ENCODE peak calls at places on chromosomes 6 and 20, in six cellular contexts. One of them, this sample, is unnamed.

GRCh38 chr6:89045585-89045984 is 35.0 kb upstream of the PNRC1 start:
- DNase-seq in stimulated activated naive CD8-positive, alpha-beta T cell treated with anti-CD3 and anti-CD28 coated beads, Interleukin-15, Interleukin-2, amounts not matched to agents 100 U/mL and 50 U/mL, for 24 hours: no peak
- DNase-seq in hepatic stellate cell: no peak
- DNase-seq in midbrain: no peak
- DNase-seq in neural progenitor cell: no peak
- DNase-seq in RCC 7860: no peak
- DNase-seq in this sample: no peak

GRCh38 chr20:44342240-44342639 is 5.4 kb downstream of the R3HDML start:
- DNase-seq in hepatic stellate cell: peak
- DNase-seq in neural progenitor cell: no peak
- DNase-seq in RCC 7860: no peak
- DNase-seq in stimulated activated naive CD8-positive, alpha-beta T cell treated with anti-CD3 and anti-CD28 coated beads, Interleukin-15, Interleukin-2, amounts not matched to agents 100 U/mL and 50 U/mL, for 24 hours: no peak
- DNase-seq in midbrain: no peak
- DNase-seq in this sample: no peak

GRCh38 chr6:16948376-16948775 is 153.5 kb upstream of the STMND1 start:
- DNase-seq in stimulated activated naive CD8-positive, alpha-beta T cell treated with anti-CD3 and anti-CD28 coated beads, Interleukin-15, Interleukin-2, amounts not matched to agents 100 U/mL and 50 U/mL, for 24 hours: no peak
- DNase-seq in neural progenitor cell: no peak
- DNase-seq in hepatic stellate cell: no peak
- DNase-seq in midbrain: no peak
- DNase-seq in RCC 7860: no peak
- DNase-seq in this sample: no peak

GRCh38 chr6:1771324-1771723 is 161.6 kb downstream of the FOXC1 start:
- DNase-seq in RCC 7860: peak
- DNase-seq in hepatic stellate cell: no peak
- DNase-seq in stimulated activated naive CD8-positive, alpha-beta T cell treated with anti-CD3 and anti-CD28 coated beads, Interleukin-15, Interleukin-2, amounts not matched to agents 100 U/mL and 50 U/mL, for 24 hours: peak
- DNase-seq in neural progenitor cell: no peak
- DNase-seq in midbrain: no peak
- DNase-seq in this sample: no peak

GRCh38 chr6:113858067-113858604 is 991 bp downstream of the MARCKS start:
- DNase-seq in stimulated activated naive CD8-positive, alpha-beta T cell treated with anti-CD3 and anti-CD28 coated beads, Interleukin-15, Interleukin-2, amounts not matched to agents 100 U/mL and 50 U/mL, for 24 hours: peak
- DNase-seq in neural progenitor cell: peak
- DNase-seq in RCC 7860: peak
- DNase-seq in hepatic stellate cell: peak
- DNase-seq in midbrain: peak
- DNase-seq in this sample: peak

GRCh38 chr20:8932192-8933150 is 136.4 kb upstream of the PLCB4 start:
- DNase-seq in midbrain: no peak
- DNase-seq in stimulated activated naive CD8-positive, alpha-beta T cell treated with anti-CD3 and anti-CD28 coated beads, Interleukin-15, Interleukin-2, amounts not matched to agents 100 U/mL and 50 U/mL, for 24 hours: no peak
- DNase-seq in neural progenitor cell: no peak
- DNase-seq in RCC 7860: peak
- DNase-seq in hepatic stellate cell: peak
- DNase-seq in this sample: no peak

GRCh38 chr6:36141091-36141490 is 10.8 kb downstream of the MAPK13 start:
- DNase-seq in stimulated activated naive CD8-positive, alpha-beta T cell treated with anti-CD3 and anti-CD28 coated beads, Interleukin-15, Interleukin-2, amounts not matched to agents 100 U/mL and 50 U/mL, for 24 hours: no peak
- DNase-seq in neural progenitor cell: no peak
- DNase-seq in midbrain: no peak
- DNase-seq in hepatic stellate cell: no peak
- DNase-seq in RCC 7860: no peak
- DNase-seq in this sample: no peak

GRCh38 chr6:133101790-133102189 is 139.4 kb upstream of the EYA4 start:
- DNase-seq in stimulated activated naive CD8-positive, alpha-beta T cell treated with anti-CD3 and anti-CD28 coated beads, Interleukin-15, Interleukin-2, amounts not matched to agents 100 U/mL and 50 U/mL, for 24 hours: no peak
- DNase-seq in hepatic stellate cell: no peak
- DNase-seq in neural progenitor cell: no peak
- DNase-seq in RCC 7860: no peak
- DNase-seq in midbrain: no peak
- DNase-seq in this sample: no peak

GRCh38 chr6:24864345-24864744 is 65.6 kb upstream of the ARMH2 start:
- DNase-seq in hepatic stellate cell: no peak
- DNase-seq in midbrain: no peak
- DNase-seq in stimulated activated naive CD8-positive, alpha-beta T cell treated with anti-CD3 and anti-CD28 coated beads, Interleukin-15, Interleukin-2, amounts not matched to agents 100 U/mL and 50 U/mL, for 24 hours: no peak
- DNase-seq in RCC 7860: no peak
- DNase-seq in neural progenitor cell: no peak
- DNase-seq in this sample: peak

This sample was measured in NCI-H1694 treated with DMSO at 0.1 percent for 48 hours.